ENCODE peak calls at places on chromosomes 4 and X, in five cellular contexts. G, D, R, Y and C are unnamed samples.

GRCh38 chrX:74363914-74364313 is 57.4 kb upstream of the SLC16A2 start:
- DNase-seq in G (no peak), D (no peak), R (no peak), Y (no peak), C (no peak)

GRCh38 chrX:13569479-13570244 is at the start of gene EGFL6:
- DNase-seq in G (no peak), D (no peak), R (no peak), Y (no peak), C (no peak)

GRCh38 chr4:38279650-38280322 is 319.6 kb downstream of the PTTG2 start:
- DNase-seq in G (no peak), D (no peak), R (no peak), Y (no peak), C (no peak)

GRCh38 chr4:142781114-142781513 is 65.0 kb downstream of the INPP4B start:
- DNase-seq in G (no peak), D (no peak), R (no peak), Y (no peak), C (no peak)

GRCh38 chr4:168604496-168605373 is 107.9 kb downstream of the PALLD start:
- DNase-seq in G (no peak), D (no peak), R (no peak), Y (peak), C (no peak)

GRCh38 chrX:69093960-69094935 is 71.0 kb downstream of the PJA1 start:
- DNase-seq in G (no peak), D (no peak), R (no peak), Y (peak), C (peak)

GRCh38 chr4:60250657-60251056 is 949.5 kb upstream of the ADGRL3 start:
- DNase-seq in G (no peak), D (no peak), R (no peak), Y (no peak), C (no peak)

GRCh38 chr4:140150886-140151699 is 2.9 kb downstream of the MAML3 start:
- DNase-seq in G (peak), D (peak), R (peak), Y (peak), C (peak)